ENCODE peak calls at places on chromosomes 4 and X, in four cellular contexts. One of them, this sample, is unnamed.
A peak's percentile ranks its signal among the peaks of the same experiment; 100 is the strongest.

GRCh38 chr4:89248879-89249281 is 58.7 kb downstream of the GPRIN3 start:
- DNase-seq in uterus: no peak
- DNase-seq in left ventricle myocardium inferior: no peak
- DNase-seq in hepatocyte: no peak
- DNase-seq in this sample: no peak

GRCh38 chr4:36111180-36111579 is 133.1 kb downstream of the ARAP2 start:
- DNase-seq in uterus: no peak
- DNase-seq in left ventricle myocardium inferior: no peak
- DNase-seq in hepatocyte: no peak
- DNase-seq in this sample: no peak

GRCh38 chr4:123505457-123506310 is 109.1 kb downstream of the SPRY1 start:
- DNase-seq in uterus: peak; percentile 47
- DNase-seq in left ventricle myocardium inferior: peak; percentile 67
- DNase-seq in hepatocyte: peak; percentile 79
- DNase-seq in this sample: peak; percentile 81

GRCh38 chrX:1578511-1579173 is 12.8 kb upstream of the AKAP17A start:
- DNase-seq in uterus: no peak
- DNase-seq in left ventricle myocardium inferior: no peak
- DNase-seq in hepatocyte: no peak
- DNase-seq in this sample: no peak

GRCh38 chr4:88143504-88143903 is 14.9 kb downstream of the ABCG2 start:
- DNase-seq in uterus: no peak
- DNase-seq in left ventricle myocardium inferior: no peak
- DNase-seq in hepatocyte: peak; percentile 54
- DNase-seq in this sample: no peak

GRCh38 chrX:69616520-69617203 is 749 bp downstream of the EDA start:
- DNase-seq in uterus: peak; percentile 29
- DNase-seq in left ventricle myocardium inferior: peak; percentile 33
- DNase-seq in hepatocyte: peak; percentile 42
- DNase-seq in this sample: peak; percentile 79

GRCh38 chr4:146415829-146416228 is 105.9 kb downstream of the SLC10A7 start:
- DNase-seq in uterus: no peak
- DNase-seq in left ventricle myocardium inferior: no peak
- DNase-seq in hepatocyte: no peak
- DNase-seq in this sample: no peak

GRCh38 chrX:5681159-5681558 is 547.5 kb downstream of the NLGN4X start:
- DNase-seq in uterus: no peak
- DNase-seq in left ventricle myocardium inferior: no peak
- DNase-seq in hepatocyte: peak; percentile 21
- DNase-seq in this sample: no peak

GRCh38 chrX:42920752-42921151 is 142.8 kb upstream of the PPP1R2C start:
- DNase-seq in uterus: no peak
- DNase-seq in left ventricle myocardium inferior: no peak
- DNase-seq in hepatocyte: no peak
- DNase-seq in this sample: no peak

GRCh38 chr4:52883707-52884669 is 21.9 kb downstream of the RASL11B start:
- DNase-seq in uterus: no peak
- DNase-seq in left ventricle myocardium inferior: no peak
- DNase-seq in hepatocyte: no peak
- DNase-seq in this sample: no peak

GRCh38 chr4:94475794-94476193 is 24.1 kb downstream of the PDLIM5 start:
- DNase-seq in uterus: no peak
- DNase-seq in left ventricle myocardium inferior: no peak
- DNase-seq in hepatocyte: no peak
- DNase-seq in this sample: no peak

GRCh38 chr4:75484195-75484594 is 30.0 kb downstream of the RCHY1 start:
- DNase-seq in uterus: no peak
- DNase-seq in left ventricle myocardium inferior: no peak
- DNase-seq in hepatocyte: no peak
- DNase-seq in this sample: no peak

GRCh38 chr4:161360982-161361381 is 802.8 kb downstream of the FSTL5 start:
- DNase-seq in uterus: no peak
- DNase-seq in left ventricle myocardium inferior: no peak
- DNase-seq in hepatocyte: no peak
- DNase-seq in this sample: no peak

GRCh38 chr4:48909697-48910096 is 3.1 kb upstream of the OCIAD2 start:
- DNase-seq in uterus: peak; percentile 37
- DNase-seq in left ventricle myocardium inferior: no peak
- DNase-seq in hepatocyte: peak; percentile 88
- DNase-seq in this sample: no peak

GRCh38 chr4:1872918-1873269 is 1.7 kb downstream of the NSD2 start:
- DNase-seq in uterus: no peak
- DNase-seq in left ventricle myocardium inferior: no peak
- DNase-seq in hepatocyte: no peak
- DNase-seq in this sample: no peak

GRCh38 chr4:121113680-121114079 is 41.3 kb upstream of the NDNF start:
- DNase-seq in uterus: no peak
- DNase-seq in left ventricle myocardium inferior: no peak
- DNase-seq in hepatocyte: no peak
- DNase-seq in this sample: no peak

GRCh38 chr4:121107507-121107906 is 35.2 kb upstream of the NDNF start:
- DNase-seq in uterus: no peak
- DNase-seq in left ventricle myocardium inferior: no peak
- DNase-seq in hepatocyte: no peak
- DNase-seq in this sample: no peak

GRCh38 chr4:121112530-121112929 is 40.2 kb upstream of the NDNF start:
- DNase-seq in uterus: no peak
- DNase-seq in left ventricle myocardium inferior: no peak
- DNase-seq in hepatocyte: no peak
- DNase-seq in this sample: no peak

GRCh38 chr4:121108557-121108956 is 36.2 kb upstream of the NDNF start:
- DNase-seq in uterus: no peak
- DNase-seq in left ventricle myocardium inferior: no peak
- DNase-seq in hepatocyte: no peak
- DNase-seq in this sample: no peak
- H3K4me1 ChIP-seq in uterus: no peaks in the 10 kb centered on the region
- H3K4me1 ChIP-seq in left ventricle myocardium inferior: no peaks in the 10 kb centered on the region
- H3K4me1 ChIP-seq in hepatocyte: no peaks in the 10 kb centered on the region
- H3K4me1 ChIP-seq in this sample: no peaks in the 10 kb centered on the region

DNA sequence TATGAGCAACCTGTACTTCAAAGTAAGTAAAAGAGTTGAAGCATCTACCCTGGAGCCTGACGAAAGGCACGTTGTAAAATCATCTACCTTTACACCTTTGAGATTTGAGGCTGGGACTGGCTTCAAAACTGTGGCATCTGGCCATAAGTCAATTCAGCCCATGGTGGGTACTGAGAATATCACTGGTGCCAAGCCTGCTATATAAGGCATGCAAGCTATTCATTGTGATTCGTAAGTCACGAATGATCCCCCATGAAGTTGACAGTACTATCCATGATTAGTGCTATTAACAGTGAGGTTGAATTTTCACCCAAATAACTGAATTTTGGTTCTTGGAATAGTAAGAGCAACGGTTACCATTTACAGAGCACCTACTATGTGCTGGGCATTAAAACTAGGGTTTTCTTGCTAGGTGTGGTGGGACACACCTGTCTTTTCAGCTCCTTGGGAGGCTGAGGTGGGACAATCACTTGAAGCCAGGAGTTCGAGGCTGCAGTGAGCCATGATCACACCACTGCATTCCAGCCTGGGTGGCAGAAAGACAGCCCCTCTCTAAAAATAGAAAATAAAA is 39.8 kb downstream of the IRF2 start:
- DNase-seq in uterus: no peak
- DNase-seq in left ventricle myocardium inferior: no peak
- DNase-seq in hepatocyte: no peak
- DNase-seq in this sample: no peak
- H3K4me1 ChIP-seq in uterus: no peaks in the 10 kb centered on the region
- H3K4me1 ChIP-seq in left ventricle myocardium inferior: peaks cover 83% of the 10 kb centered on the region
- H3K4me1 ChIP-seq in hepatocyte: peaks cover 5% of the 10 kb centered on the region
- H3K4me1 ChIP-seq in this sample: no peaks in the 10 kb centered on the region

GRCh38 chr4:41620594-41621256 is 82.8 kb downstream of the LIMCH1 start:
- DNase-seq in uterus: no peak
- DNase-seq in left ventricle myocardium inferior: no peak
- DNase-seq in hepatocyte: no peak
- DNase-seq in this sample: peak; percentile 78
- H3K4me1 ChIP-seq in uterus: no peaks in the 10 kb centered on the region
- H3K4me1 ChIP-seq in left ventricle myocardium inferior: peaks cover 30% of the 10 kb centered on the region
- H3K4me1 ChIP-seq in hepatocyte: no peaks in the 10 kb centered on the region
- H3K4me1 ChIP-seq in this sample: peaks cover 26% of the 10 kb centered on the region

GRCh38 chr4:19010766-19011165 is 989.2 kb upstream of the LCORL start:
- DNase-seq in uterus: no peak
- DNase-seq in left ventricle myocardium inferior: no peak
- DNase-seq in hepatocyte: no peak
- DNase-seq in this sample: peak; percentile 40

GRCh38 chr4:19005211-19005610 is 983.7 kb upstream of the LCORL start:
- DNase-seq in uterus: no peak
- DNase-seq in left ventricle myocardium inferior: no peak
- DNase-seq in hepatocyte: peak; percentile 37
- DNase-seq in this sample: no peak

GRCh38 chr4:19014594-19014993 is 993.0 kb upstream of the LCORL start:
- DNase-seq in uterus: no peak
- DNase-seq in left ventricle myocardium inferior: no peak
- DNase-seq in hepatocyte: no peak
- DNase-seq in this sample: no peak

GRCh38 chr4:19009886-19010285 is 988.3 kb upstream of the LCORL start:
- DNase-seq in uterus: no peak
- DNase-seq in left ventricle myocardium inferior: no peak
- DNase-seq in hepatocyte: no peak
- DNase-seq in this sample: no peak
- H3K4me1 ChIP-seq in uterus: no peaks in the 10 kb centered on the region
- H3K4me1 ChIP-seq in left ventricle myocardium inferior: peaks cover 7% of the 10 kb centered on the region
- H3K4me1 ChIP-seq in hepatocyte: no peaks in the 10 kb centered on the region
- H3K4me1 ChIP-seq in this sample: peaks cover 11% of the 10 kb centered on the region

GRCh38 chr4:26365537-26366150 is 44.8 kb downstream of the RBPJ start:
- DNase-seq in uterus: no peak
- DNase-seq in left ventricle myocardium inferior: no peak
- DNase-seq in hepatocyte: no peak
- DNase-seq in this sample: no peak
- H3K4me1 ChIP-seq in uterus: peaks cover 8% of the 10 kb centered on the region
- H3K4me1 ChIP-seq in left ventricle myocardium inferior: peaks cover 46% of the 10 kb centered on the region
- H3K4me1 ChIP-seq in hepatocyte: no peaks in the 10 kb centered on the region
- H3K4me1 ChIP-seq in this sample: peaks cover 24% of the 10 kb centered on the region

GRCh38 chr4:8319731-8320385 is 50.3 kb downstream of the HTRA3 start:
- DNase-seq in uterus: peak; percentile 76
- DNase-seq in left ventricle myocardium inferior: peak; percentile 76
- DNase-seq in hepatocyte: no peak
- DNase-seq in this sample: no peak
- H3K4me1 ChIP-seq in uterus: peaks cover 4% of the 10 kb centered on the region
- H3K4me1 ChIP-seq in left ventricle myocardium inferior: peaks cover 60% of the 10 kb centered on the region
- H3K4me1 ChIP-seq in hepatocyte: peaks cover 18% of the 10 kb centered on the region
- H3K4me1 ChIP-seq in this sample: no peaks in the 10 kb centered on the region

GRCh38 chrX:108025954-108026616 is 18.8 kb upstream of the VSIG1 start:
- DNase-seq in uterus: no peak
- DNase-seq in left ventricle myocardium inferior: no peak
- DNase-seq in hepatocyte: no peak
- DNase-seq in this sample: no peak

GRCh38 chrX:108033890-108034289 is 11.0 kb upstream of the VSIG1 start:
- DNase-seq in uterus: no peak
- DNase-seq in left ventricle myocardium inferior: no peak
- DNase-seq in hepatocyte: no peak
- DNase-seq in this sample: no peak

GRCh38 chrX:108032944-108033343 is 11.9 kb upstream of the VSIG1 start:
- DNase-seq in uterus: no peak
- DNase-seq in left ventricle myocardium inferior: no peak
- DNase-seq in hepatocyte: no peak
- DNase-seq in this sample: no peak

GRCh38 chrX:108028854-108029253 is 16.0 kb upstream of the VSIG1 start:
- DNase-seq in uterus: no peak
- DNase-seq in left ventricle myocardium inferior: no peak
- DNase-seq in hepatocyte: no peak
- DNase-seq in this sample: no peak

DNA sequence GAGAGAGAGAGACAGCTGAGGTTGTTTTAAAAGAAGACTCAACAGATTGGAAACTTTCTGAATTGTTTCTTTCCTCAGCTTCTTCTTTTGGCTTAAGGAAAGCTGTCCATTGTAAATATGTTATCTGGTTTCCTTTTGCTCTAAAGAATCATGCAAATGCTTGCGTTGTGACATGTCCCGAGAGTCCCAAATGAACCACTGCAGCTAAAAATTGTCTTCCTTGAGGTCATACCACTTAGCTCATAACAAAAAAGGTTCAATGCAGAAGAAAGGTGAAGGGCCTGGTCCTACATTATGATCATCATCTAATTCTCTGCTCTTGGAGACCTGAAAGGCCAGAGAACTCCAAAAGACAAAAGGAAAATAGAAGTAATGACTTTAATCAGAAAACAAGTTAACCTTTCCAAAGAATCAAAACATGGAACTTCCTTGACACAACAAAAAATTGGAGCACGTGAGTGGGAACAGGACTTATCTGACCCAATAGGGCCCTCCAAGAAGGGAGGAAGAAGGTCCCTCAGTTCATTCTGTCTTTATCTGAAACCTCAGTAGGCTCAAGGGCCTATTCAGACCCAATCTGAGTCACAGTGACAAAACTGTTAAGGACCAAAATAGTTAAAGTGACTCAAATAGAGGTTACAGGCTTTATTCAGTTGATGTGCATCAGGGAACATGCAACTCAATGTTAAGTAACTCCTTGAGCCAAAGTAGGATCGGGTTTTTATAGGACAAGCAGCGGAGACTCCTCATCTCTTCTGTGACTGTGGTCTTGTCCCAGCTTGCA is 14.7 kb upstream of the VSIG1 start:
- DNase-seq in uterus: no peak
- DNase-seq in left ventricle myocardium inferior: no peak
- DNase-seq in hepatocyte: no peak
- DNase-seq in this sample: no peak
- H3K4me1 ChIP-seq in uterus: no peaks in the 10 kb centered on the region
- H3K4me1 ChIP-seq in left ventricle myocardium inferior: no peaks in the 10 kb centered on the region
- H3K4me1 ChIP-seq in hepatocyte: no peaks in the 10 kb centered on the region
- H3K4me1 ChIP-seq in this sample: peaks cover 12% of the 10 kb centered on the region

DNA sequence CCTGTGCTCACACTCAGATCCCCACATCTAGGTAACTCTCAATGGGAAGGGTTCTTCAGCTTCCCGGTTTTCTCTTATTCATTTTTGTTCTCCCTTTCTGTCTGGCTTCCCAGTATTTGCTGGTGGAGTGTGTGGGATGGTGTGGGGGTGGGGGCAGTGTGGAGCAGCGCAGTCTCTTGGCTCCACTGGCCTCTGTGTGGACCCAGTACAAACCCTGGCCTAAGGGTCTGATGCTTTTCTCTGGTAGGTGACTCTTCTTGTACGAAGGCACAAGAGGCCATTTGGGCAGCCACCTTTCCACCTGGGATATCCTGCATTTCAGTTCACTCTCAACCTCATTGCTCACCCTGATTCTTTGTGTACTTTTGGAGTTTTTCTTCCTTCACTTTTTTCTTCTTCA is 71.3 kb downstream of the NBDY start:
- DNase-seq in uterus: no peak
- DNase-seq in left ventricle myocardium inferior: no peak
- DNase-seq in hepatocyte: no peak
- DNase-seq in this sample: no peak
- H3K4me1 ChIP-seq in uterus: peaks cover 4% of the 10 kb centered on the region
- H3K4me1 ChIP-seq in left ventricle myocardium inferior: peaks cover 12% of the 10 kb centered on the region
- H3K4me1 ChIP-seq in hepatocyte: no peaks in the 10 kb centered on the region
- H3K4me1 ChIP-seq in this sample: no peaks in the 10 kb centered on the region

GRCh38 chr4:102217775-102218174 is 127.5 kb downstream of the SLC39A8 start:
- DNase-seq in uterus: no peak
- DNase-seq in left ventricle myocardium inferior: no peak
- DNase-seq in hepatocyte: no peak
- DNase-seq in this sample: no peak

GRCh38 chr4:102222838-102223237 is 122.4 kb downstream of the SLC39A8 start:
- DNase-seq in uterus: no peak
- DNase-seq in left ventricle myocardium inferior: no peak
- DNase-seq in hepatocyte: no peak
- DNase-seq in this sample: no peak

GRCh38 chr4:102219143-102219542 is 126.1 kb downstream of the SLC39A8 start:
- DNase-seq in uterus: no peak
- DNase-seq in left ventricle myocardium inferior: no peak
- DNase-seq in hepatocyte: no peak
- DNase-seq in this sample: peak; percentile 19

GRCh38 chr4:102227388-102227787 is 117.9 kb downstream of the SLC39A8 start:
- DNase-seq in uterus: no peak
- DNase-seq in left ventricle myocardium inferior: no peak
- DNase-seq in hepatocyte: no peak
- DNase-seq in this sample: no peak

GRCh38 chr4:102223461-102223860 is 121.8 kb downstream of the SLC39A8 start:
- DNase-seq in uterus: no peak
- DNase-seq in left ventricle myocardium inferior: no peak
- DNase-seq in hepatocyte: no peak
- DNase-seq in this sample: no peak
- H3K4me1 ChIP-seq in uterus: no peaks in the 10 kb centered on the region
- H3K4me1 ChIP-seq in left ventricle myocardium inferior: no peaks in the 10 kb centered on the region
- H3K4me1 ChIP-seq in hepatocyte: no peaks in the 10 kb centered on the region
- H3K4me1 ChIP-seq in this sample: peaks cover 3% of the 10 kb centered on the region

This sample was measured in HAP-1.